ENCODE peak calls at places on chromosomes 6 and 20, in five cellular contexts. One of them, this sample, is unnamed.

GRCh38 chr20:22918286-22918983 is 116.7 kb upstream of the SSTR4 start:
- DNase-seq in H1: no peak
- DNase-seq in IMR-90: no peak
- DNase-seq in neuronal stem cell: no peak
- DNase-seq in mesendoderm: no peak
- DNase-seq in this sample: peak; percentile 73

GRCh38 chr20:34215711-34216381 is 25.4 kb upstream of the ASIP start:
- DNase-seq in H1: peak; percentile 56
- DNase-seq in IMR-90: peak; percentile 67
- DNase-seq in neuronal stem cell: peak; percentile 72
- DNase-seq in mesendoderm: peak; percentile 93
- DNase-seq in this sample: peak; percentile 80

GRCh38 chr6:160391419-160392116 is 43.4 kb downstream of the SLC22A3 start:
- DNase-seq in H1: no peak
- DNase-seq in IMR-90: no peak
- DNase-seq in neuronal stem cell: no peak
- DNase-seq in mesendoderm: no peak
- DNase-seq in this sample: peak; percentile 3

GRCh38 chr6:11246722-11247121 is 14.3 kb upstream of the NEDD9 start:
- DNase-seq in H1: no peak
- DNase-seq in IMR-90: no peak
- DNase-seq in neuronal stem cell: no peak
- DNase-seq in mesendoderm: no peak
- DNase-seq in this sample: no peak

GRCh38 chr20:23232679-23233308 is 117.8 kb upstream of the NXT1 start:
- DNase-seq in H1: no peak
- DNase-seq in IMR-90: no peak
- DNase-seq in neuronal stem cell: no peak
- DNase-seq in mesendoderm: no peak
- DNase-seq in this sample: no peak

GRCh38 chr6:156866181-156866862 is 89.1 kb downstream of the ARID1B start:
- DNase-seq in H1: no peak
- DNase-seq in IMR-90: peak; percentile 73
- DNase-seq in neuronal stem cell: no peak
- DNase-seq in mesendoderm: peak; percentile 41
- DNase-seq in this sample: peak; percentile 84

GRCh38 chr20:18007534-18008292 is 38.9 kb downstream of the MGME1 start:
- DNase-seq in H1: no peak
- DNase-seq in IMR-90: no peak
- DNase-seq in neuronal stem cell: no peak
- DNase-seq in mesendoderm: no peak
- DNase-seq in this sample: no peak

GRCh38 chr20:51563597-51564332 is 21.2 kb upstream of the NFATC2 start:
- DNase-seq in H1: no peak
- DNase-seq in IMR-90: peak; percentile 86
- DNase-seq in neuronal stem cell: no peak
- DNase-seq in mesendoderm: peak; percentile 83
- DNase-seq in this sample: peak; percentile 98

GRCh38 chr20:19691125-19691524 is 66.9 kb upstream of the RIN2 start:
- DNase-seq in H1: no peak
- DNase-seq in IMR-90: no peak
- DNase-seq in neuronal stem cell: no peak
- DNase-seq in mesendoderm: no peak
- DNase-seq in this sample: no peak

GRCh38 chr6:159788757-159789376 is 535 bp downstream of the TCP1 start:
- DNase-seq in H1: no peak
- DNase-seq in IMR-90: peak; percentile 42
- DNase-seq in neuronal stem cell: no peak
- DNase-seq in mesendoderm: peak; percentile 50
- DNase-seq in this sample: peak; percentile 59

GRCh38 chr6:126531840-126532239 is 191.9 kb downstream of the CENPW start:
- DNase-seq in H1: no peak
- DNase-seq in IMR-90: no peak
- DNase-seq in neuronal stem cell: no peak
- DNase-seq in mesendoderm: no peak
- DNase-seq in this sample: no peak

GRCh38 chr20:47379433-47380150 is 23.1 kb upstream of the ZMYND8 start:
- DNase-seq in H1: no peak
- DNase-seq in IMR-90: peak; percentile 97
- DNase-seq in neuronal stem cell: no peak
- DNase-seq in mesendoderm: no peak
- DNase-seq in this sample: peak; percentile 86

GRCh38 chr6:72316675-72317380 is 305.0 kb upstream of the KCNQ5 start:
- DNase-seq in H1: no peak
- DNase-seq in IMR-90: no peak
- DNase-seq in neuronal stem cell: no peak
- DNase-seq in mesendoderm: no peak
- DNase-seq in this sample: no peak

GRCh38 chr20:58196402-58197184 is 31.9 kb downstream of the ANKRD60 start:
- DNase-seq in H1: no peak
- DNase-seq in IMR-90: no peak
- DNase-seq in neuronal stem cell: no peak
- DNase-seq in mesendoderm: no peak
- DNase-seq in this sample: no peak

GRCh38 chr20:63466250-63466825 is 6.1 kb downstream of the KCNQ2 start:
- DNase-seq in H1: no peak
- DNase-seq in IMR-90: no peak
- DNase-seq in neuronal stem cell: no peak
- DNase-seq in mesendoderm: no peak
- DNase-seq in this sample: no peak

GRCh38 chr6:15510121-15510520 is 152.7 kb downstream of the DTNBP1 start:
- DNase-seq in H1: no peak
- DNase-seq in IMR-90: no peak
- DNase-seq in neuronal stem cell: no peak
- DNase-seq in mesendoderm: no peak
- DNase-seq in this sample: no peak

GRCh38 chr6:42104095-42104806 is 38.2 kb downstream of the C6orf132 start:
- DNase-seq in H1: peak; percentile 51
- DNase-seq in IMR-90: no peak
- DNase-seq in neuronal stem cell: peak; percentile 69
- DNase-seq in mesendoderm: peak; percentile 88
- DNase-seq in this sample: peak; percentile 72

GRCh38 chr20:60055740-60056139 is 97.5 kb downstream of the CDH26 start:
- DNase-seq in H1: no peak
- DNase-seq in IMR-90: no peak
- DNase-seq in neuronal stem cell: no peak
- DNase-seq in mesendoderm: no peak
- DNase-seq in this sample: no peak

DNA sequence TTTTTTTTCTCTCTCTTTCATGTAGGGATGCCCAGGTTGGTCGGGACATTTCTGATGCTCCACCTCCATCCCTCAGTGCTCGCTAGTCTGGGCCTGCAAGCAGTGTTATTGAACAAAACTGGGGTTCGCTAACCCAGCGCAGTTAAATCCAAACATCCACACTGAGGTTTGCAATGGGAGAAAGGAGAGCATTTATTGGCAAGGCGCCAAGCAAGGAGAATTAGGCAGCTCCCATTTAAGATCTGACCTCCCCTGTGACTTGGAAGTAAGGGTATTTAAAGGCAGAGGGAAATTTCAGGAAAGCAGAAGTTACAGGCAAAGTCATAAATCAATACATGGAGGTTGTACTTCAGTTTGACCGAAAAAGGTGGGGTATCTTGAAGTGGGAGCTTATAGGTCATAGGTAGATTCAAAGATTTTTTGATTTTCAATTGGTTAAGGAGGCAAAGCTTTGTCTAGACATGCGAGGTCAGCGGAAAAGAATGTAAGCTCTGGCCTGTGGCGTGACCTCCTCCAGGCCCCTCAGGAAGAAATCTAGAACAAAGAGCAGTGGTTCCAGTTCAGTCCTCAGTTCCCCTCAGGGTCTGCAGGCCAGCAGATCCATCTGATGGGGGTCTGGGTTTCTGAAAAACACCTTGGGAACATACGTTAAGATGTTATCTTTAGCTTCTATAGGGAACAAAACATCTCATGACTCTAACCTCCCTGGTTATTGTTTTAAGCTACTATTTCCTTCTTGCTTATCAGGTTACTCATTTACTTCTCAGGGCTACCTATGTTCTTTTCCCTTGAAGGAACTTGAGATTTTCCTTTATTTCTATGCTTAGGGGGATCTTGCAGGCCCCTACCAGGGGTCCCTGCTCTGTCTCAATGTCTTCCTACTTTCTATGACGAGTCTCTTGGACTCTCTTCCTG is 66.0 kb upstream of the KIF16B start:
- DNase-seq in H1: no peak
- DNase-seq in IMR-90: no peak
- DNase-seq in neuronal stem cell: no peak
- DNase-seq in mesendoderm: peak; percentile 70
- DNase-seq in this sample: no peak
- H4K8ac ChIP-seq in H1: no peak overlapping the region
- H4K8ac ChIP-seq in IMR-90: no peak overlapping the region
- H4K8ac ChIP-seq in neuronal stem cell: no peak overlapping the region
- H4K8ac ChIP-seq in mesendoderm: peak overlapping the region; percentile 58
- H4K8ac ChIP-seq in this sample: no peak overlapping the region

GRCh38 chr20:2516399-2516798 is 7.7 kb upstream of the ZNF343 start:
- DNase-seq in H1: no peak
- DNase-seq in IMR-90: no peak
- DNase-seq in neuronal stem cell: no peak
- DNase-seq in mesendoderm: no peak
- DNase-seq in this sample: no peak
- H4K8ac ChIP-seq in H1: no peak overlapping the region
- H4K8ac ChIP-seq in IMR-90: no peak overlapping the region
- H4K8ac ChIP-seq in neuronal stem cell: no peak overlapping the region
- H4K8ac ChIP-seq in mesendoderm: no peak overlapping the region
- H4K8ac ChIP-seq in this sample: no peak overlapping the region

DNA sequence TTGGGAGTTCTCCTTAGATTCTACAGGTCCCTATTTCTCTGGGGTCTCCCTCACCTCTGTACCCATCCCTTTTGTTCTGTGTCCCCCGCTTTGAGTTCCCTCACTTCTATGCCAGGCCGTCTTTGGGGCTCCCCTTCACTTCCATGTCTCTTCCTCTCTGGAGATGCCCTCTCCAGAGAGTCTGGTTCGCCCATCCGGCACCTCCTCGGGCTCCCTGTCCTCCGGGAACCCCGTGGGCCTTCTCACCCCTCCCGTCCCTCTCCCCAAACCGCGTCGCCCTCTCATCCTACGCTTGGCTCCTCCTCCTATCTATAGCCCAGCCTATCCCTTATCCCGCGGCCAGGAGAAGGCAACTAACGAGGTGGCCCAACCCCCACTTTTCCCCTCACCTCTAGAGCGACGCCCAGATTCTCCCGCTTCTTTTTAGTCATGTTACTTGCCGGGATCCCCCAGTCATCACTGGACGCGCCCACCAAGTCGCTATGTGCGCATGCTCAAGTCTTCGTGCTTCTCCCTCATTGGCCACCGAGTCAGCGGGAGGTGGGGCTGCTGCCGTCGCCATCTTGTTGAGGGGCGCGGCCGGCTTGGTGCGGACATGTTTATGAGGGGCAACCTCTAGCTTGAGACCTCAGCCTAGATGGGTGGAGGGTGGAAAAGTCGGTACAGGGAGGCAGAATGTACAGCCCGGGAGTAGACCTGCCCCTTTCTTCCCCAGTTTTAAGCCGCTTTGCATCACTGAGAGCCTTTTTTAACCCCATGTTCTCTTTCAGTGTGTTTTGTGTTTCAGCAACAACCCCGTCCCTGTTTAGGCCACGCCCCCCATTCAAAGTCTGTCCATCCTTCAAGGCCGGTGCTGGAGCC is at the start of gene CCDC167:
- DNase-seq in H1: peak; percentile 99
- DNase-seq in IMR-90: peak; percentile 96
- DNase-seq in neuronal stem cell: peak; percentile 100
- DNase-seq in mesendoderm: peak; percentile 99
- DNase-seq in this sample: peak; percentile 97
- H4K8ac ChIP-seq in H1: peak within 1 kb of the TSS; percentile 93
- H4K8ac ChIP-seq in IMR-90: peak within 1 kb of the TSS; percentile 99
- H4K8ac ChIP-seq in neuronal stem cell: no peak within 1 kb of the TSS
- H4K8ac ChIP-seq in mesendoderm: no peak within 1 kb of the TSS
- H4K8ac ChIP-seq in this sample: peak within 1 kb of the TSS; percentile 97

GRCh38 chr20:45406260-45407066 is 1.6 kb upstream of the DBNDD2 start:
- DNase-seq in H1: no peak
- DNase-seq in IMR-90: no peak
- DNase-seq in neuronal stem cell: peak; percentile 40
- DNase-seq in mesendoderm: peak; percentile 49
- DNase-seq in this sample: peak; percentile 36
- H4K8ac ChIP-seq in H1: peak overlapping the region; percentile 93
- H4K8ac ChIP-seq in IMR-90: peak overlapping the region; percentile 59
- H4K8ac ChIP-seq in neuronal stem cell: peak overlapping the region; percentile 97
- H4K8ac ChIP-seq in mesendoderm: peak overlapping the region; percentile 65
- H4K8ac ChIP-seq in this sample: no peak overlapping the region

This sample was measured in mesenchymal stem cell.